ENCODE peak calls at places on chromosomes 3 and 15, in nine cellular contexts. W is left ventricle myocardium inferior, F is PC-9, H is sigmoid colon, Y is H1, G is tibial nerve, J is lower lobe of right lung, E is cardiac muscle cell, B is HCT116. V is an unnamed sample. For H3K9me3 and H3K27me3, the result is how much of the 10 kb centered on the place peaks cover.

GRCh38 chr3:5051772-5052171 is 70.3 kb upstream of the ARL8B start:
- DNase-seq in F (no peak), W (no peak), J (no peak), B (no peak), G (no peak), Y (no peak), E (no peak), H (no peak), V (no peak)

GRCh38 chr3:108127301-108127988 is 36.6 kb upstream of the CD47 start:
- DNase-seq in Y (no peak), H (no peak), E (peak), G (no peak), F (no peak), J (no peak), B (no peak), W (no peak), V (no peak)

GRCh38 chr3:185081516-185081915 is 71.3 kb downstream of the C3orf70 start:
- DNase-seq in Y (no peak), J (no peak), F (no peak), B (no peak), H (no peak), E (no peak), W (no peak), G (no peak), V (no peak)

GRCh38 chr3:143068059-143068458 is 51.5 kb upstream of the CHST2 start:
- DNase-seq in J (no peak), Y (no peak), B (no peak), G (no peak), H (no peak), F (no peak), W (no peak), E (no peak), V (no peak)

GRCh38 chr3:111827871-111828270 is 31.2 kb upstream of the PHLDB2 start:
- DNase-seq in H (no peak), E (no peak), W (no peak), Y (no peak), B (no peak), F (no peak), J (no peak), G (no peak), V (no peak)

GRCh38 chr15:92377083-92377789 is 16.4 kb upstream of the ST8SIA2 start:
- DNase-seq in Y (no peak), G (no peak), H (no peak), F (no peak), B (no peak), W (peak), J (no peak), E (peak), V (no peak)

GRCh38 chr15:75104804-75105557 is 81.6 kb downstream of the PPCDC start:
- DNase-seq in F (peak), H (no peak), E (no peak), J (no peak), Y (no peak), B (peak), W (no peak), G (peak), V (peak)

GRCh38 chr3:183918178-183918577 is 33.5 kb upstream of the PARL start:
- DNase-seq in J (no peak), B (no peak), F (no peak), H (no peak), Y (no peak), E (no peak), W (no peak), G (no peak), V (no peak)

GRCh38 chr3:39343076-39343717 is 13.7 kb downstream of the CCR8 start:
- DNase-seq in B (no peak), F (no peak), H (no peak), W (no peak), J (no peak), E (no peak), Y (no peak), G (no peak), V (no peak)

GRCh38 chr15:88769161-88769971 is 33.9 kb upstream of the ACAN start:
- DNase-seq in H (no peak), Y (peak), W (no peak), G (no peak), J (no peak), F (no peak), B (no peak), E (no peak), V (no peak)

GRCh38 chr3:40677321-40677720 is 152.6 kb downstream of the ZNF621 start:
- DNase-seq in E (no peak), B (no peak), G (no peak), Y (no peak), F (no peak), H (no peak), J (no peak), W (no peak), V (no peak)

GRCh38 chr15:59965741-59966140 is 38.4 kb upstream of the FOXB1 start:
- DNase-seq in W (no peak), Y (no peak), J (no peak), H (no peak), B (no peak), G (no peak), F (no peak), E (no peak), V (no peak)

GRCh38 chr15:59963925-59964324 is 40.2 kb upstream of the FOXB1 start:
- DNase-seq in J (no peak), H (no peak), G (no peak), F (no peak), B (no peak), E (no peak), Y (no peak), W (no peak), V (no peak)

GRCh38 chr15:59963322-59963721 is 40.8 kb upstream of the FOXB1 start:
- DNase-seq in F (no peak), Y (no peak), B (no peak), W (no peak), E (no peak), H (no peak), G (no peak), J (no peak), V (no peak)

GRCh38 chr15:59958288-59958687 is 45.8 kb upstream of the FOXB1 start:
- DNase-seq in G (no peak), E (no peak), B (no peak), J (no peak), F (no peak), Y (no peak), H (no peak), W (no peak), V (no peak)

GRCh38 chr15:59960318-59960717 is 43.8 kb upstream of the FOXB1 start:
- DNase-seq in W (no peak), F (no peak), E (no peak), Y (no peak), B (no peak), J (no peak), G (no peak), H (no peak), V (no peak)
- H3K9me3 ChIP-seq in W (half or more), F (under half), E (under half), Y (under half), B (under half), J (under half), G (half or more), H (under half), V (under half)

GRCh38 chr15:74044267-74045110 is 37.9 kb downstream of the GOLGA6A start:
- DNase-seq in B (no peak), H (peak), J (peak), Y (no peak), E (no peak), F (no peak), W (peak), G (peak), V (no peak)

GRCh38 chr15:74041777-74042435 is 40.4 kb downstream of the GOLGA6A start:
- DNase-seq in J (no peak), F (no peak), G (no peak), B (no peak), H (no peak), Y (no peak), E (no peak), W (no peak), V (no peak)

GRCh38 chr15:74041311-74041756 is 41.0 kb downstream of the GOLGA6A start:
- DNase-seq in E (no peak), F (no peak), J (no peak), H (no peak), W (no peak), G (no peak), Y (no peak), B (no peak), V (no peak)

GRCh38 chr15:74043425-74044266 is 38.7 kb downstream of the GOLGA6A start:
- DNase-seq in Y (no peak), B (no peak), H (no peak), G (no peak), W (no peak), J (no peak), E (no peak), F (no peak), V (no peak)

DNA sequence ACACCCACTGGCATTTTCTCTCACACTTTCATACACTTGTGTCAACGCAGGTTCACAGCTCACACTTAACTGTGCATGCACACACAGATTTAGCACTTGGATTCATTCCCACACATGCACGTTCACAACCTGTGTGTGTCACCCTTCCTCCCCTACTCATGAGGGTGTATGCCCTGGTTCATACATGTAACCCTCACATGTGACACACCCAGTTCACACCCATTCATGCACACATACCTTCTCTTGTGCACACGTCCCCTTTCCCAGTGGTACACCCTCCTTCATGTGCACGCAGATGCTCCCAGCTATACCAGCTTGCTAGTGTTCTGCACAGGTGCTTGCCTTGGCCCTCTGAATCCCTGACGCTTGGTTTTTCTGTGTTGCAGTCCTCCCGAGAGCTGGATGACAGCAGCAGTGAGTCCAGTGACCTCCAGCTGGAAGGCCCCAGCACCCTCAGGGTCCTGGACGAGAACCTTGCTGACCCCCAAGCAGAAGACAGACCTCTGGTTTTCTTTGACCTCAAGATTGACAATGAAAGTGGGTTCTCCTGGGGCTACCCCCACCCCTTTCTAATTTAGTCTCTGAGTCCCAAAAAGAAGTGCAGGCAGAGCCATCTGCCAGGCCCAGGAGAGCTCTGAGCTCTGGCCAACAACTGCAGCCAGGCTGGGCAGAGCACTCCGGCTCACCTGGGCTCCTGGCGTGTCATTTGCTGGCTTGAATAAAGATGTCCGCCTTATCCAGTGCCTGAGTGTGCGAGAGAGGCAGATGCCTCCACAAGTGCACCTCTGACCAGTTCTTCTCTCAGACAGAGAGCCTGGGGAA is 39.5 kb downstream of the GOLGA6A start:
- DNase-seq in H (no peak), Y (no peak), E (no peak), F (no peak), G (no peak), J (no peak), W (no peak), B (no peak), V (no peak)
- TF ChIP-seq CTCF in H (no peak), Y (no peak), E (no peak), F (no peak), G (no peak), J (no peak), W (no peak), B (no peak), V (no peak)

DNA sequence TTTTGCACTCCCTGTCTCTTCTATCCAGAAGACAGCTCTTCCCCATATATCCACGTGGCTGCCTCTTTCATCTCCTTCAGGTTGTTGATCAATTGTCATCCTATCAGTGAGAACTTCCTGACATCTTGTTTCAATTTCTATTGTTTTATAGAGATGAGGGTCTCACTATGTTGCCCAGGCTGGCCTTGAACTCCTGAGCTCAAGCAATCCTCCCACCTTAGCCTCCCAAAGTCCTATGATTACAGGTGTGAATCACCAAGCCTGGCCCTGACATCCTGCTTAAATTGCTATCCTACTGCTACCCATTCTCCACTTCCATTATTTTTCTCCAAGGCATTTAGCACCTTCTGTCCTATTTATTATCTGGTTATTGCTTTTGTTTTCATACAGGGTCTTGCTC is 44.9 kb upstream of the IREB2 start:
- DNase-seq in G (no peak), F (no peak), J (no peak), B (no peak), E (no peak), H (no peak), W (no peak), Y (no peak), V (no peak)
- H3K27me3 ChIP-seq in G (under half), F (under half), J (under half), B (under half), E (under half), H (under half), W (half or more), Y (under half), V (under half)

GRCh38 chr15:25059698-25060471 is 105.1 kb downstream of the SNRPN start:
- DNase-seq in G (no peak), E (no peak), Y (no peak), B (no peak), W (no peak), H (no peak), J (peak), F (no peak), V (no peak)
- H3K9me3 ChIP-seq in G (half or more), E (under half), Y (half or more), B (under half), W (half or more), H (half or more), J (half or more), F (under half), V (half or more)

GRCh38 chr15:63463030-63463429 is 41.4 kb upstream of the USP3 start:
- DNase-seq in E (no peak), G (no peak), F (no peak), W (no peak), J (no peak), B (no peak), Y (no peak), H (no peak), V (no peak)

GRCh38 chr15:63461230-63461629 is 43.2 kb upstream of the USP3 start:
- DNase-seq in W (no peak), J (no peak), E (peak), F (no peak), H (no peak), B (no peak), G (no peak), Y (peak), V (no peak)

GRCh38 chr15:63463793-63464192 is 40.6 kb upstream of the USP3 start:
- DNase-seq in H (no peak), Y (no peak), G (no peak), J (no peak), E (no peak), B (no peak), F (no peak), W (no peak), V (no peak)

GRCh38 chr15:63460210-63461135 is 43.9 kb upstream of the USP3 start:
- DNase-seq in F (no peak), B (no peak), H (no peak), Y (no peak), J (no peak), W (no peak), E (no peak), G (no peak), V (no peak)

DNA sequence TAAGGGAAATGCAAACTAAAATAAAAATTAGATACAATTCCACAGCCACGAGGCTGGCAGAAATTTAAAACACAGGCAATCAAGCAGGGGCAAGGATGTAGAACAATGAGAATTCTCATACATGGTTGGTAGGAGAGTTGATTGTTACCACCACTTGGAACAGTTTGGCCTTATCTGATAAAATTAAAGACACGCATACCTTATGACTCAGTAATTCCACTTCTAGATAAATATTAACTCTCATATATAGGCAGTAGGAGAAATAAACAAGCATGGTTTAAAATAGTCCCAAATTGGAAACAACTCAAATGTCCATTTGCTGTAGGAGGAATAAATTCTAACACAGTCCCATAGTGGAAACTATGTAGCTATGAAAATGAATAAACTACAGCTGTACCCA is 42.3 kb upstream of the USP3 start:
- DNase-seq in B (no peak), J (no peak), G (no peak), W (no peak), H (no peak), Y (no peak), E (no peak), F (peak), V (peak)
- TF ChIP-seq CTCF in B (no peak), J (no peak), G (no peak), W (no peak), H (no peak), Y (no peak), E (no peak), F (no peak), V (no peak)

GRCh38 chr15:36879568-36880225 is 220.7 kb downstream of the MEIS2 start:
- DNase-seq in B (no peak), E (peak), J (no peak), Y (peak), H (no peak), W (no peak), F (no peak), G (no peak), V (no peak)

GRCh38 chr15:36882487-36883108 is 217.8 kb downstream of the MEIS2 start:
- DNase-seq in J (no peak), G (no peak), Y (no peak), H (no peak), F (no peak), E (peak), B (no peak), W (peak), V (no peak)

GRCh38 chr15:36880226-36880912 is 220.0 kb downstream of the MEIS2 start:
- DNase-seq in Y (peak), J (no peak), E (peak), B (no peak), W (no peak), H (no peak), F (no peak), G (no peak), V (no peak)

GRCh38 chr15:36878745-36879262 is 221.5 kb downstream of the MEIS2 start:
- DNase-seq in E (no peak), B (no peak), H (no peak), W (no peak), Y (no peak), F (no peak), J (no peak), G (no peak), V (no peak)

DNA sequence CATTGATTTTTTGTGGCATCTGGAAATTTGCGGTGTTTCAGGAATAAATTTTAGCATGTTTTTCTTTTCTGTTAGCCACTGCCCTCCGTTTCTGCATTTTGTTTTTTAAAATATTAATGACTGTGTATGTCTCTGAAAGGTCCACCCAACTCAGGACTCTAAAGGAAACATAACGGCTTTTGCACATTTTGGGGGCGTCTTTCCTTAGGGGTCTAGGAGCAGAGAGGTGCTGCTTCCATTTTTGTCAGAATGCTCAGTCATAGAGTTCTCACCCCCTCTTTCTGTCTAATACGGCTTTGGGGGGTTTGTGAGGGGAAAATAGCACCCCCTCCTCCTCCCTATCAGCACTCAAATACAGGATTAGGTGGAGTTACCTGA is 219.4 kb downstream of the MEIS2 start:
- DNase-seq in Y (no peak), W (no peak), G (no peak), F (no peak), H (no peak), E (no peak), J (no peak), B (no peak), V (no peak)
- H3K27me3 ChIP-seq in Y (half or more), W (half or more), G (under half), F (under half), H (under half), E (under half), J (half or more), B (under half), V (half or more)

DNA sequence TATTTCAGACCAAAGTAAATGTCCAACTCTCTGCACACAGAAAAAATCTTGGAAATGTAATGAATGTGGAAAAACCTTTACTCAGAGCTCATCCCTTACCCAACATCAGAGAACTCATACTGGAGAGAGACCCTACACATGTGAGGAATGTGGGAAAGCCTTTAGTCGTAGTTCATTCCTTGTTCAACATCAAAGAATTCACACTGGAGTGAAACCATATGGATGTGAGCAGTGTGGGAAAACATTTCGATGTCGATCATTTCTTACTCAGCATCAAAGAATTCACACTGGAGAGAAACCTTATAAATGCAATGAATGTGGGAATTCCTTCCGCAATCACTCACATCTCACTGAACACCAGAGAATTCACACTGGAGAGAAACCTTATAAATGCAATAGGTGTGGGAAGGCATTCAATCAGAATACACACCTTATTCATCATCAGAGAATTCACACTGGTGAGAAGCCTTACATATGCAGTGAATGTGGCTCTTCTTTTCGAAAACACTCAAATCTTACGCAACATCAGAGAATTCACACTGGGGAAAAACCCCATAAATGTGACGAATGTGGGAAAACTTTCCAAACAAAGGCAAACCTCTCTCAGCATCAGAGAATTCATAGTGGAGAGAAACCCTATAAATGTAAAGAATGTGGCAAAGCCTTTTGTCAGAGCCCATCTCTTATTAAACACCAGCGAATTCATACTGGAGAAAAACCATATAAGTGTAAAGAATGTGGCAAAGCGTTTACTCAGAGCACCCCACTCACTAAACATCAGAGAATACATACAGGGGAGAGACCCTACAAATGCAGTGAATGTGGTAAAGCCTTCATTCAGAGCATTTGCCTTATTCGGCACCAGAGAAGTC is 8.0 kb upstream of the ZNF501 start:
- DNase-seq in E (no peak), G (no peak), W (no peak), F (no peak), Y (no peak), J (no peak), H (no peak), B (no peak), V (no peak)
- H3K9me3 ChIP-seq in E (under half), G (half or more), W (half or more), F (half or more), Y (half or more), J (half or more), H (half or more), B (half or more), V (half or more)

GRCh38 chr3:52881834-52882233 is 15.5 kb downstream of the STIMATE start:
- DNase-seq in B (no peak), E (no peak), F (no peak), W (no peak), G (no peak), J (no peak), H (no peak), Y (no peak), V (no peak)
- TF ChIP-seq CTCF in B (no peak), E (no peak), F (no peak), W (no peak), G (no peak), J (no peak), H (no peak), Y (no peak), V (no peak)

V was measured in AG04450.